ENCODE peak calls at places on chromosomes 7 and 10, in ten cellular contexts. C, S, N, I, K, D, B, Q, T and Z are unnamed samples.

GRCh38 chr7:100865971-100866720 is 1.0 kb upstream of the TRIP6 start:
- DNase-seq in C (no peak), Q (peak), N (no peak), S (no peak), D (no peak), K (no peak), T (no peak), B (peak), I (no peak), Z (peak)

GRCh38 chr10:30542001-30542861 is 87.3 kb downstream of the LYZL2 start:
- DNase-seq in S (peak), C (no peak), D (no peak), Q (no peak), I (no peak), B (no peak), T (no peak), K (no peak), N (no peak), Z (peak)

GRCh38 chr10:75733135-75733890 is 301.9 kb downstream of the LRMDA start:
- DNase-seq in C (no peak), K (no peak), Q (no peak), S (no peak), T (no peak), I (no peak), B (no peak), N (no peak), D (no peak), Z (no peak)

GRCh38 chr10:24935504-24936292 is 16.7 kb downstream of the PRTFDC1 start:
- DNase-seq in T (no peak), D (no peak), N (no peak), C (no peak), S (no peak), B (no peak), K (no peak), Q (no peak), I (no peak), Z (no peak)

GRCh38 chr7:38257350-38257677 is 16.1 kb downstream of the TARP start:
- DNase-seq in S (no peak), N (no peak), T (no peak), Q (no peak), B (no peak), K (no peak), I (no peak), C (no peak), D (no peak), Z (no peak)

GRCh38 chr7:191105-192034 is 1.0 kb upstream of the FAM20C start:
- DNase-seq in T (no peak), N (no peak), C (no peak), K (peak), B (no peak), D (no peak), I (peak), S (peak), Q (peak), Z (no peak)

GRCh38 chr7:24227603-24228359 is 56.2 kb upstream of the NPY start:
- DNase-seq in C (peak), N (peak), Q (no peak), B (no peak), D (no peak), T (no peak), S (no peak), I (no peak), K (peak), Z (no peak)

GRCh38 chr7:140604760-140605159 is 35.9 kb downstream of the DENND2A start:
- DNase-seq in C (no peak), D (no peak), I (no peak), S (peak), K (no peak), B (no peak), N (no peak), T (no peak), Q (no peak), Z (no peak)

GRCh38 chr10:15305161-15305560 is 65.9 kb downstream of the FAM171A1 start:
- DNase-seq in S (no peak), K (no peak), D (no peak), I (no peak), Q (no peak), N (no peak), T (no peak), C (no peak), B (no peak), Z (no peak)

GRCh38 chr10:71204746-71205145 is 7.6 kb upstream of the UNC5B start:
- DNase-seq in Q (no peak), N (no peak), T (no peak), I (no peak), D (no peak), K (no peak), S (no peak), C (no peak), B (no peak), Z (no peak)

GRCh38 chr10:89163265-89163995 is 43.7 kb downstream of the CH25H start:
- DNase-seq in D (no peak), Q (no peak), I (no peak), S (no peak), C (peak), B (peak), K (peak), T (no peak), N (peak), Z (peak)

GRCh38 chr7:151592330-151592729 is 72.6 kb upstream of the RHEB start:
- DNase-seq in C (no peak), I (no peak), Q (no peak), K (no peak), B (no peak), D (no peak), T (no peak), S (no peak), N (no peak), Z (no peak)

GRCh38 chr7:83824214-83824613 is 175.3 kb upstream of the SEMA3E start:
- DNase-seq in I (peak), Q (no peak), T (no peak), N (no peak), C (no peak), D (no peak), K (no peak), S (no peak), B (no peak), Z (no peak)

GRCh38 chr10:29688230-29688634 is 53.5 kb upstream of the SVIL start:
- DNase-seq in N (no peak), I (no peak), D (peak), C (no peak), B (no peak), K (no peak), T (no peak), Q (peak), S (peak), Z (no peak)

GRCh38 chr10:44779511-44779910 is 131.6 kb upstream of the TMEM72 start:
- DNase-seq in I (no peak), K (no peak), S (no peak), B (no peak), D (no peak), T (no peak), Q (no peak), N (no peak), C (no peak), Z (no peak)

GRCh38 chr7:106421181-106421762 is 136.5 kb upstream of the NAMPT start:
- DNase-seq in B (no peak), I (peak), C (no peak), Q (peak), K (peak), N (no peak), T (no peak), S (peak), D (no peak), Z (peak)

GRCh38 chr10:90804354-90804753 is 53.5 kb downstream of the HTR7 start:
- DNase-seq in B (no peak), N (no peak), I (no peak), T (no peak), C (no peak), K (no peak), S (no peak), D (no peak), Q (no peak), Z (no peak)

GRCh38 chr10:131318791-131319190 is 7.3 kb upstream of the TCERG1L start:
- DNase-seq in K (no peak), S (no peak), B (no peak), I (no peak), T (no peak), D (no peak), Q (no peak), N (no peak), C (no peak), Z (no peak)

GRCh38 chr10:74071151-74071550 is 73.2 kb downstream of the VCL start:
- DNase-seq in S (peak), Q (no peak), T (no peak), D (no peak), I (peak), B (no peak), N (no peak), C (no peak), K (no peak), Z (no peak)

GRCh38 chr10:16853201-16853600 is 36.0 kb upstream of the RSU1 start:
- DNase-seq in I (no peak), K (peak), B (no peak), C (no peak), D (no peak), S (peak), Q (no peak), T (no peak), N (no peak), Z (no peak)

GRCh38 chr10:132468201-132468600 is 69.4 kb upstream of the INPP5A start:
- DNase-seq in C (no peak), Q (peak), T (no peak), D (no peak), S (no peak), I (no peak), N (no peak), K (no peak), B (no peak), Z (no peak)

GRCh38 chr7:99013266-99014112 is 130.4 kb downstream of the SMURF1 start:
- DNase-seq in S (no peak), K (no peak), C (no peak), D (no peak), T (no peak), I (no peak), N (no peak), Q (no peak), B (no peak), Z (no peak)

GRCh38 chr10:114471906-114472873 is 67.9 kb upstream of the AFAP1L2 start:
- DNase-seq in D (no peak), K (no peak), C (no peak), B (no peak), Q (no peak), S (no peak), T (no peak), I (no peak), N (no peak), Z (peak)

GRCh38 chr7:76424413-76425111 is at the start of gene ZP3:
- DNase-seq in B (no peak), N (no peak), Q (peak), S (no peak), D (no peak), T (no peak), C (no peak), I (no peak), K (no peak), Z (no peak)